ENCODE peak calls at places on chromosomes 11 and 22, in five cellular contexts. One of them, this sample, is unnamed. For H3K4me1, the result is how much of the 10 kb centered on the place peaks cover.

GRCh38 chr11:61122761-61123160 is 20.5 kb downstream of the CD5 start:
- DNase-seq in mesenchymal stem cell: no peak
- DNase-seq in H9: no peak
- DNase-seq in H1: no peak
- DNase-seq in trophoblast cell: peak
- DNase-seq in this sample: no peak

GRCh38 chr22:41825376-41825775 is 7.5 kb upstream of the SREBF2 start:
- DNase-seq in mesenchymal stem cell: peak
- DNase-seq in H9: no peak
- DNase-seq in H1: no peak
- DNase-seq in trophoblast cell: no peak
- DNase-seq in this sample: no peak

GRCh38 chr11:5288108-5288911 is 13.4 kb downstream of the OR51B4 start:
- DNase-seq in mesenchymal stem cell: peak
- DNase-seq in H9: no peak
- DNase-seq in H1: no peak
- DNase-seq in trophoblast cell: no peak
- DNase-seq in this sample: no peak

GRCh38 chr11:47425611-47426010 is 628 bp downstream of the PSMC3 start:
- DNase-seq in mesenchymal stem cell: no peak
- DNase-seq in H9: no peak
- DNase-seq in H1: no peak
- DNase-seq in trophoblast cell: no peak
- DNase-seq in this sample: no peak

GRCh38 chr11:61507962-61508824 is at the start of gene LRRC10B:
- DNase-seq in mesenchymal stem cell: no peak
- DNase-seq in H9: peak
- DNase-seq in H1: peak
- DNase-seq in trophoblast cell: peak
- DNase-seq in this sample: peak

GRCh38 chr11:125279680-125280079 is 115.1 kb downstream of the PKNOX2 start:
- DNase-seq in mesenchymal stem cell: no peak
- DNase-seq in H9: no peak
- DNase-seq in H1: no peak
- DNase-seq in trophoblast cell: no peak
- DNase-seq in this sample: no peak

GRCh38 chr11:113114452-113115027 is 153.3 kb downstream of the NCAM1 start:
- DNase-seq in mesenchymal stem cell: peak
- DNase-seq in H9: peak
- DNase-seq in H1: peak
- DNase-seq in trophoblast cell: peak
- DNase-seq in this sample: peak

GRCh38 chr22:19125474-19126308 is 3.5 kb upstream of the DGCR2 start:
- DNase-seq in mesenchymal stem cell: no peak
- DNase-seq in H9: no peak
- DNase-seq in H1: no peak
- DNase-seq in trophoblast cell: no peak
- DNase-seq in this sample: no peak

GRCh38 chr11:31480930-31481329 is 28.5 kb downstream of the IMMP1L start:
- DNase-seq in mesenchymal stem cell: no peak
- DNase-seq in H9: no peak
- DNase-seq in H1: no peak
- DNase-seq in trophoblast cell: no peak
- DNase-seq in this sample: no peak

GRCh38 chr22:42892571-42893316 is 35.7 kb upstream of the ARFGAP3 start:
- DNase-seq in mesenchymal stem cell: no peak
- DNase-seq in H9: no peak
- DNase-seq in H1: no peak
- DNase-seq in trophoblast cell: no peak
- DNase-seq in this sample: no peak

GRCh38 chr22:18152519-18152918 is 2.5 kb downstream of the USP18 start:
- DNase-seq in mesenchymal stem cell: no peak
- DNase-seq in H9: no peak
- DNase-seq in H1: no peak
- DNase-seq in trophoblast cell: no peak
- DNase-seq in this sample: no peak

GRCh38 chr11:12174145-12175143 is 64.1 kb downstream of the MICAL2 start:
- DNase-seq in mesenchymal stem cell: peak
- DNase-seq in H9: no peak
- DNase-seq in H1: no peak
- DNase-seq in trophoblast cell: peak
- DNase-seq in this sample: no peak
- H3K4me1 ChIP-seq in mesenchymal stem cell: under half
- H3K4me1 ChIP-seq in H9: under half
- H3K4me1 ChIP-seq in H1: under half
- H3K4me1 ChIP-seq in trophoblast cell: under half
- H3K4me1 ChIP-seq in this sample: under half

DNA sequence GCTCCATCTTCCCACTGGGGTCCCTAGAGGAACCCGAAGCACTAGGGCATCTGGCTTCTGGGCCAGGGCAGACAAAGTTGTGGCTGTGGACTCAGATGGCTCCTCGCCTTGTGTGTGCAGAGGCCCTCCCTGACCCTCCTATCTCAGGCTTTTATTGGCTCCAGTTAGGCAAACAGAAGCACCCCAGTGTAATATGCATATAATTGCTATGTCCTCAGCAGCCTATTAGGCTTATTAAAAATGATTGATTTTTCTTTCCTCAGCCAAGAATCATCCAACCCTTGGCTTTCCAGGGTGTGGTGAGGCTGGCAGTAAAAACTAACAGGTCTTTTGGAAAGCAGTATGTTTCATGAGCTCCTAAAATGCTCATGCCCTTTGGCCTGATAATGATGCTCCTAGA is 22.3 kb downstream of the UPB1 start:
- DNase-seq in mesenchymal stem cell: no peak
- DNase-seq in H9: no peak
- DNase-seq in H1: no peak
- DNase-seq in trophoblast cell: no peak
- DNase-seq in this sample: no peak
- H2BK12ac ChIP-seq in mesenchymal stem cell: peak
- H2BK12ac ChIP-seq in H9: no peak
- H2BK12ac ChIP-seq in H1: no peak
- H2BK12ac ChIP-seq in trophoblast cell: no peak
- H2BK12ac ChIP-seq in this sample: no peak

DNA sequence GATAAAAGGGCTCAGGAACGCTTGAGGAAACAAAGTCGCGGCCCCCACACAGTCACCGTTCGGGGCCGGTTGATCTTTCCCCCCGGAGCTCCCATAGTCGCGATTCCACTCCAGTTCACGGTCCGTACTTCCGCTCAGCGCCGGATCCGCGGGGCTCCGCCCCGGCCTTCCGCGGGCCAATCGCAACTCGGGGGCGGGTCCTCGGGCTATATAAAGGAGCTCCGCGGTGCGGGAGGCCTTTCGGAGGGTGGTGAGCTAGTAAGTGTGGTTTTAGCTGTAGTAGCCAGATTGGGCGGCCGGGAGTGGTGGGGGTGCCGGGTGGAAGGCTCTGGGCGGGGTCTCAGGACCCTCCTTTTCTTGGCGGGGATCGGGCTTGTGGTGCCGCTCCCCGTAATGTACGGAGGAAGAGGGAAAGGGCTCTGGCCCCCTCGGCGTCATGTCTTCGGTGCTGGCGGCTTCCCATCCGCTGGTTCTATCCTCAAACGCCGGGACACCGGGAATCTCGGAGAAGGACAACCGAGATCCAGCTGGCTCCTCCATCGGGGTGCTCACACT is at the start of the genes C11orf98 and CSKMT:
- DNase-seq in mesenchymal stem cell: peak
- DNase-seq in H9: peak
- DNase-seq in H1: peak
- DNase-seq in trophoblast cell: peak
- DNase-seq in this sample: peak
- H3K27ac ChIP-seq in mesenchymal stem cell: peak
- H3K27ac ChIP-seq in H9: no peak
- H3K27ac ChIP-seq in H1: peak
- H3K27ac ChIP-seq in trophoblast cell: peak
- H3K27ac ChIP-seq in this sample: peak

DNA sequence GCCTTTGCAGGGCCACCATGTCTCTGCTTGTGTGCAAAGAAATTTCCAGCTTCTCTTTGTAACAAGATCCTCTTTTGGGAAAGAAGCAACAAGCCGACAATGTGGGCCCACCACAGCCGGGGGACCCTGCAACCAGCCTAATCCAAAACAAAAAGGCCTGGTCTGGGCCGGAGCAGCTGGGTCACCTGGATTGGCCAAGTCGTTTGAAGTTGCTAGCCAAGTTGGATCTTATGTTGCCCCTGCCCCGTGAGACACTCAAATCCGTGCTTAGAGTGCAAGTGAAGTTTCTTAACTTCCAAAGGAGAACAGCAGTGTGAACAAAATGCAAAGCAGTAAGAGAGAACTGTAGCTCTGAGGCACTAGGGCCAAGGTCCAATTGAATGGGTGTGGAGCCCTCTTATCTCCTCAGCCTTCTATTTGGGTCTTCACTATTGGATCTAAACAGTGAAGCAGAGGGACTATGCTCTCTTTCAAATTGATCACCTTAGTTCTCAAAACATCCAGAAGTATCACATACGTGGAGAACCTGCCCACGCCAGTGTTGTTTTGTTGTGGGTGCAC is 49.7 kb downstream of the C22orf31 start:
- DNase-seq in mesenchymal stem cell: no peak
- DNase-seq in H9: no peak
- DNase-seq in H1: no peak
- DNase-seq in trophoblast cell: no peak
- DNase-seq in this sample: no peak
- H3K4me1 ChIP-seq in mesenchymal stem cell: under half
- H3K4me1 ChIP-seq in H9: under half
- H3K4me1 ChIP-seq in H1: under half
- H3K4me1 ChIP-seq in trophoblast cell: under half
- H3K4me1 ChIP-seq in this sample: under half

GRCh38 chr11:129698212-129698611 is 117.4 kb upstream of the TMEM45B start:
- DNase-seq in mesenchymal stem cell: no peak
- DNase-seq in H9: no peak
- DNase-seq in H1: no peak
- DNase-seq in trophoblast cell: no peak
- DNase-seq in this sample: no peak
- H2BK12ac ChIP-seq in mesenchymal stem cell: no peak
- H2BK12ac ChIP-seq in H9: no peak
- H2BK12ac ChIP-seq in H1: no peak
- H2BK12ac ChIP-seq in trophoblast cell: no peak
- H2BK12ac ChIP-seq in this sample: no peak

DNA sequence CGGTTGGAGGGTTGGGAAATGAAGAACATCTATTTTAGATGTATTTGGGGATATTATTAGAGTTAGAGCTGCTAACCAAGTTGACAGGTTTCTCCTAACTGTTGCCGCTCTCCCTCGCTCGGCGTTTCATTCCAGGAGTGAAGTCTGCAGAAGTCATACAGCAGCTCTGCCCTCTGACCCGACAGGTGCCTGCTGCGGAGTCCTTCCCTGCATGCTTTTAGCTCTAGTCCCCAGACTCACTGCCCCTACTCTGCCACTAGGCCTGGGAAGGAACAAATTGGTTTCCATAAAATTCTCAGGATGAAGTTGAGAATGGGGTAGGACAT is 124.9 kb downstream of the DBX1 start:
- DNase-seq in mesenchymal stem cell: no peak
- DNase-seq in H9: no peak
- DNase-seq in H1: no peak
- DNase-seq in trophoblast cell: peak
- DNase-seq in this sample: no peak
- H3K27ac ChIP-seq in mesenchymal stem cell: no peak
- H3K27ac ChIP-seq in H9: no peak
- H3K27ac ChIP-seq in H1: no peak
- H3K27ac ChIP-seq in trophoblast cell: peak
- H3K27ac ChIP-seq in this sample: no peak

GRCh38 chr22:36113121-36113520 is 47.4 kb downstream of the APOL3 start:
- DNase-seq in mesenchymal stem cell: no peak
- DNase-seq in H9: no peak
- DNase-seq in H1: no peak
- DNase-seq in trophoblast cell: no peak
- DNase-seq in this sample: no peak

GRCh38 chr22:36111316-36111715 is 49.2 kb downstream of the APOL3 start:
- DNase-seq in mesenchymal stem cell: no peak
- DNase-seq in H9: no peak
- DNase-seq in H1: no peak
- DNase-seq in trophoblast cell: no peak
- DNase-seq in this sample: no peak

GRCh38 chr22:36116127-36116526 is 44.4 kb downstream of the APOL3 start:
- DNase-seq in mesenchymal stem cell: no peak
- DNase-seq in H9: no peak
- DNase-seq in H1: no peak
- DNase-seq in trophoblast cell: no peak
- DNase-seq in this sample: no peak

DNA sequence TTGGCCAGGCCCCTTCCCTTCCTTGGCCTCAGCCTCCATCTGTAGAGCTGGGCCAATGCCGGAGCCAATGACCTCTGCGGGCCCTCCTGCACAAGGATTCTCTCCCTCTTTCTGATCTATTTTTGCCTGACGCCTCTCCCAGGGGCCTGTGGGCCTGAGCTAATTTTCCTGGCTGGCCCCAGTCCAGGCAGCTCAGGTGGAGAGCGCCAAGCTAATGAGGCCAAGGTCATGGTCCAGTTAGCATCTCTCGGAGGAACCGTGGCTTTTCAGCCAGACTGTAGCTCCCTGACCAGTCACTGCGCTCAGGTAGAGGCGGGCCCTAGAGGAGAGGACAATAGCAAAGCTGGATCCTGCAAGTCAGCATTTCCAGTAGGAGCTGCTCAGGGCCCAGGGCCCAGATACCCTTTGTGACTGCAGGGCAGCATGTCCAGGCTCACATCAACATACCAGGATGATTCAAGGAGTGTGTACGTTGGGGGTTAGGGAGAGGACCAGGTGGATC is 43.5 kb downstream of the APOL3 start:
- DNase-seq in mesenchymal stem cell: no peak
- DNase-seq in H9: no peak
- DNase-seq in H1: no peak
- DNase-seq in trophoblast cell: no peak
- DNase-seq in this sample: no peak
- H3K4me1 ChIP-seq in mesenchymal stem cell: under half
- H3K4me1 ChIP-seq in H9: under half
- H3K4me1 ChIP-seq in H1: under half
- H3K4me1 ChIP-seq in trophoblast cell: under half
- H3K4me1 ChIP-seq in this sample: under half

GRCh38 chr22:23752750-23753149 is 1.5 kb downstream of the VPREB3 start:
- DNase-seq in mesenchymal stem cell: no peak
- DNase-seq in H9: no peak
- DNase-seq in H1: no peak
- DNase-seq in trophoblast cell: no peak
- DNase-seq in this sample: no peak

GRCh38 chr22:23752090-23752691 is 1.3 kb upstream of the ZNF70 start:
- DNase-seq in mesenchymal stem cell: no peak
- DNase-seq in H9: no peak
- DNase-seq in H1: no peak
- DNase-seq in trophoblast cell: no peak
- DNase-seq in this sample: no peak

GRCh38 chr22:23750374-23750743 is 553 bp downstream of the ZNF70 start:
- DNase-seq in mesenchymal stem cell: peak
- DNase-seq in H9: no peak
- DNase-seq in H1: no peak
- DNase-seq in trophoblast cell: no peak
- DNase-seq in this sample: no peak

GRCh38 chr22:23750744-23751440 is at the start of gene ZNF70:
- DNase-seq in mesenchymal stem cell: peak
- DNase-seq in H9: peak
- DNase-seq in H1: peak
- DNase-seq in trophoblast cell: peak
- DNase-seq in this sample: peak

GRCh38 chr22:23751441-23751996 is 607 bp upstream of the ZNF70 start:
- DNase-seq in mesenchymal stem cell: no peak
- DNase-seq in H9: peak
- DNase-seq in H1: no peak
- DNase-seq in trophoblast cell: peak
- DNase-seq in this sample: no peak
- H2BK12ac ChIP-seq in mesenchymal stem cell: peak
- H2BK12ac ChIP-seq in H9: no peak
- H2BK12ac ChIP-seq in H1: peak
- H2BK12ac ChIP-seq in trophoblast cell: peak
- H2BK12ac ChIP-seq in this sample: no peak

GRCh38 chr11:44030276-44030932 is 17.4 kb upstream of the ACCSL start:
- DNase-seq in mesenchymal stem cell: peak
- DNase-seq in H9: peak
- DNase-seq in H1: peak
- DNase-seq in trophoblast cell: no peak
- DNase-seq in this sample: peak
- H3K27ac ChIP-seq in mesenchymal stem cell: no peak
- H3K27ac ChIP-seq in H9: no peak
- H3K27ac ChIP-seq in H1: no peak
- H3K27ac ChIP-seq in trophoblast cell: no peak
- H3K27ac ChIP-seq in this sample: peak

This sample was measured in neuronal stem cell.